ENCODE peak calls at places on chromosomes 16 and 17, in six cellular contexts. F is MM.1S, Y is SK-N-SH, K is HCT116, E is GM23338, I is PC-3. J is an unnamed sample.
A peak's percentile ranks its signal among the peaks of the same experiment; 100 is the strongest.

GRCh38 chr16:4682616-4683254 is 10.6 kb upstream of the NUDT16L1 start:
- DNase-seq in F (no peak), Y (peak; percentile 78), K (no peak), E (peak; percentile 90), I (peak; percentile 54), J (no peak)

GRCh38 chr16:85665929-85666328 is 22.8 kb downstream of the GINS2 start:
- DNase-seq in F (no peak), Y (no peak), K (no peak), E (no peak), I (no peak), J (no peak)

GRCh38 chr17:48930435-48930873 is 14.2 kb downstream of the SNF8 start:
- DNase-seq in F (no peak), Y (no peak), K (no peak), E (no peak), I (no peak), J (no peak)

GRCh38 chr16:2250652-2251280 is 621 bp downstream of the ECI1 start:
- DNase-seq in F (peak; percentile 69), Y (no peak), K (no peak), E (peak; percentile 47), I (no peak), J (no peak)

GRCh38 chr16:87356491-87356853 is 27.1 kb downstream of the FBXO31 start:
- DNase-seq in F (no peak), Y (no peak), K (no peak), E (no peak), I (no peak), J (no peak)

GRCh38 chr16:14462811-14463210 is 167.2 kb downstream of the PARN start:
- DNase-seq in F (no peak), Y (no peak), K (no peak), E (no peak), I (peak; percentile 6), J (no peak)

GRCh38 chr17:80668375-80669149 is 123.9 kb downstream of the RPTOR start:
- DNase-seq in F (no peak), Y (no peak), K (no peak), E (no peak), I (no peak), J (no peak)

GRCh38 chr17:42659079-42659931 is at the start of gene TUBG2:
- DNase-seq in F (peak; percentile 92), Y (peak; percentile 98), K (peak; percentile 80), E (peak; percentile 96), I (peak; percentile 86), J (peak; percentile 95)

GRCh38 chr17:47707056-47707791 is 13.3 kb downstream of the TBKBP1 start:
- DNase-seq in F (no peak), Y (no peak), K (no peak), E (no peak), I (no peak), J (no peak)

GRCh38 chr17:45785373-45786193 is 1.5 kb downstream of the CRHR1 start:
- DNase-seq in F (no peak), Y (no peak), K (no peak), E (peak; percentile 52), I (no peak), J (no peak)

GRCh38 chr17:45784293-45784582 is at the start of gene CRHR1:
- DNase-seq in F (no peak), Y (no peak), K (no peak), E (no peak), I (no peak), J (no peak)

GRCh38 chr17:45783593-45784292 is 377 bp upstream of the CRHR1 start:
- DNase-seq in F (no peak), Y (peak; percentile 87), K (no peak), E (peak; percentile 88), I (no peak), J (peak; percentile 37)

GRCh38 chr17:45786349-45786748 is 2.2 kb downstream of the CRHR1 start:
- DNase-seq in F (no peak), Y (no peak), K (no peak), E (no peak), I (no peak), J (no peak)

DNA sequence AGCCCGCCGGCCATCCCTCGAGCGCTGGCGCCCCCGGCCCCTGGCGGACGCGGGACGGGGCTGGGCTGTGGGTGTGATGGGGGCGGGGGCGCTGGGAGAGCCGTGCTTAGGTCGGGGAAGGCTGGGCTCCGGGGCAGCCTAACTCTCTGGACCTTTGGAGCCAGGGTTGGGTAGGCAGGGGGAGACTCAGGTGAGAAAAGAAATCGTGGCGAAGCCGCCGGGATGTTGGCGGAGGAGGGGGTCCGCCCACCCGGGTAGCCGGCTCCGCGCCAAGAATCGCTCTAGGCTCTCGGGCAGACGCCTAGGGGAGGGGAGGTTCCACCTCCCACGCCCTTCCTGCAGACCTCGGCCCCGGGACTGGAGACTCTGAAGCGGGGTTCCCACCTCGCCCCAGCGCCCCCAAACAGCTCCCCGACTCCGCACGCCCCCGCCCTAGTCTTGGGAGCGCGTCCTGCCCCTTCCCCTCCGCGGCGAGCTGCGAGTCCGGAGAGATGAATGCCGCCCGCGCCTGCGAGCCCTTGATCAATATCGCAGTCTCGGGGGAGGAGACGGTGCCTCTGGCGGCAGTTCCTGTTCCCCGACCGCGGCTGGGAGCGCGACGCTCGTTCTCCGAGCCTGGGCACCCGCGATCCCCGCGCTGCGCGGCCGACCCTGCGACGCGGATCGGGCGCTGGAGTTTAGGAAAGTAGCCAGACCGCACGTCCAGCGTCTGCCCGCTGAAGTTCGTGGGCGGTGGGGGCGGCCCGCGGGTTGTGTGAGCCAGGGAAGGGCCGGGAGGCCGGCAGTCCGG is 658 bp downstream of the CRHR1 start:
- DNase-seq in F (no peak), Y (peak; percentile 90), K (no peak), E (peak; percentile 66), I (peak; percentile 32), J (peak; percentile 44)
- TF ChIP-seq EZH2phosphoT487 in F (no peak), Y (peak; percentile 73), K (no peak), E (no peak), I (peak; percentile 45), J (no peak)

GRCh38 chr17:3691539-3692166 is 4.3 kb downstream of the P2RX5 start:
- DNase-seq in F (no peak), Y (no peak), K (no peak), E (peak; percentile 66), I (no peak), J (no peak)
- TF ChIP-seq CTCF in F (no peak), Y (no peak), K (no peak), E (peak; percentile 72), I (no peak), J (no peak)

GRCh38 chr16:30348113-30348512 is 7.0 kb downstream of the CD2BP2 start:
- DNase-seq in F (no peak), Y (no peak), K (no peak), E (no peak), I (no peak), J (no peak)

GRCh38 chr16:30351001-30351441 is 4.1 kb downstream of the CD2BP2 start:
- DNase-seq in F (no peak), Y (no peak), K (no peak), E (no peak), I (no peak), J (no peak)

GRCh38 chr16:30350134-30350871 is 4.8 kb downstream of the CD2BP2 start:
- DNase-seq in F (peak; percentile 49), Y (no peak), K (no peak), E (no peak), I (no peak), J (no peak)

GRCh38 chr16:30349695-30350094 is 5.4 kb downstream of the CD2BP2 start:
- DNase-seq in F (no peak), Y (no peak), K (no peak), E (no peak), I (no peak), J (no peak)

GRCh38 chr16:30348929-30349328 is 6.2 kb downstream of the CD2BP2 start:
- DNase-seq in F (no peak), Y (no peak), K (no peak), E (no peak), I (no peak), J (no peak)
- H3K4me2 ChIP-seq in F (no peak overlapping the region), Y (no peak overlapping the region), K (no peak overlapping the region), E (no peak overlapping the region), I (no peak overlapping the region), J (no peak overlapping the region)

GRCh38 chr16:57061084-57061905 is 31.1 kb upstream of the CPNE2 start:
- DNase-seq in F (no peak), Y (peak; percentile 75), K (no peak), E (no peak), I (peak; percentile 30), J (no peak)
- TF ChIP-seq EZH2phosphoT487 in F (no peak), Y (no peak), K (no peak), E (no peak), I (no peak), J (no peak)

J was measured in hepatocyte.